ENCODE peak calls at places on chromosome 12, in eight cellular contexts. One of them, this sample, is unnamed.

GRCh38 chr12:45234134-45234865 is 18.4 kb downstream of the ANO6 start:
- DNase-seq in HFFc6: peak; percentile 93
- DNase-seq in HT-29: peak; percentile 55
- DNase-seq in CD4-positive, alpha-beta memory T cell: no peak
- DNase-seq in putamen: peak; percentile 19
- DNase-seq in D341Med: no peak
- DNase-seq in fibroblast of mammary gland: peak; percentile 98
- DNase-seq in iPS-NIHi11: peak; percentile 75
- DNase-seq in this sample: no peak

GRCh38 chr12:11228268-11228879 is 41.1 kb downstream of the PRB3 start:
- DNase-seq in HFFc6: peak; percentile 19
- DNase-seq in iPS-NIHi11: peak; percentile 79
- DNase-seq in putamen: peak; percentile 6
- DNase-seq in D341Med: peak; percentile 68
- DNase-seq in fibroblast of mammary gland: peak; percentile 31
- DNase-seq in HT-29: peak; percentile 78
- DNase-seq in CD4-positive, alpha-beta memory T cell: peak; percentile 20
- DNase-seq in this sample: no peak

GRCh38 chr12:41548926-41549325 is 360.8 kb downstream of the PDZRN4 start:
- DNase-seq in D341Med: no peak
- DNase-seq in CD4-positive, alpha-beta memory T cell: no peak
- DNase-seq in HFFc6: no peak
- DNase-seq in HT-29: no peak
- DNase-seq in fibroblast of mammary gland: no peak
- DNase-seq in iPS-NIHi11: no peak
- DNase-seq in putamen: no peak
- DNase-seq in this sample: no peak

GRCh38 chr12:11563785-11564739 is 85.4 kb upstream of the ETV6 start:
- DNase-seq in CD4-positive, alpha-beta memory T cell: no peak
- DNase-seq in putamen: no peak
- DNase-seq in iPS-NIHi11: no peak
- DNase-seq in HFFc6: no peak
- DNase-seq in fibroblast of mammary gland: no peak
- DNase-seq in HT-29: no peak
- DNase-seq in D341Med: no peak
- DNase-seq in this sample: no peak

GRCh38 chr12:65810036-65810435 is 14.2 kb upstream of the HMGA2 start:
- DNase-seq in fibroblast of mammary gland: peak; percentile 76
- DNase-seq in CD4-positive, alpha-beta memory T cell: no peak
- DNase-seq in HT-29: no peak
- DNase-seq in D341Med: no peak
- DNase-seq in iPS-NIHi11: no peak
- DNase-seq in putamen: no peak
- DNase-seq in HFFc6: peak; percentile 47
- DNase-seq in this sample: no peak

GRCh38 chr12:131448254-131448795 is 262.6 kb upstream of the SFSWAP start:
- DNase-seq in iPS-NIHi11: no peak
- DNase-seq in HFFc6: no peak
- DNase-seq in D341Med: no peak
- DNase-seq in fibroblast of mammary gland: no peak
- DNase-seq in CD4-positive, alpha-beta memory T cell: no peak
- DNase-seq in putamen: no peak
- DNase-seq in HT-29: no peak
- DNase-seq in this sample: no peak

GRCh38 chr12:45547822-45548221 is 181.7 kb upstream of the ARID2 start:
- DNase-seq in HT-29: peak; percentile 7
- DNase-seq in iPS-NIHi11: no peak
- DNase-seq in fibroblast of mammary gland: peak; percentile 16
- DNase-seq in HFFc6: peak; percentile 4
- DNase-seq in putamen: no peak
- DNase-seq in D341Med: no peak
- DNase-seq in CD4-positive, alpha-beta memory T cell: no peak
- DNase-seq in this sample: no peak

GRCh38 chr12:124802361-124802760 is 61.3 kb downstream of the SCARB1 start:
- DNase-seq in iPS-NIHi11: no peak
- DNase-seq in D341Med: no peak
- DNase-seq in HT-29: no peak
- DNase-seq in HFFc6: no peak
- DNase-seq in putamen: no peak
- DNase-seq in CD4-positive, alpha-beta memory T cell: no peak
- DNase-seq in fibroblast of mammary gland: no peak
- DNase-seq in this sample: no peak

GRCh38 chr12:102063066-102063465 is 1.3 kb upstream of the WASHC3 start:
- DNase-seq in D341Med: no peak
- DNase-seq in fibroblast of mammary gland: peak; percentile 19
- DNase-seq in putamen: no peak
- DNase-seq in CD4-positive, alpha-beta memory T cell: no peak
- DNase-seq in HFFc6: no peak
- DNase-seq in iPS-NIHi11: no peak
- DNase-seq in HT-29: peak; percentile 62
- DNase-seq in this sample: no peak

GRCh38 chr12:21573733-21574358 is 30.8 kb downstream of the GYS2 start:
- DNase-seq in fibroblast of mammary gland: no peak
- DNase-seq in HT-29: no peak
- DNase-seq in iPS-NIHi11: no peak
- DNase-seq in putamen: no peak
- DNase-seq in HFFc6: no peak
- DNase-seq in D341Med: no peak
- DNase-seq in CD4-positive, alpha-beta memory T cell: no peak
- DNase-seq in this sample: no peak

GRCh38 chr12:18139989-18140596 is 50.1 kb upstream of the RERGL start:
- DNase-seq in putamen: peak; percentile 8
- DNase-seq in HFFc6: peak; percentile 10
- DNase-seq in iPS-NIHi11: peak; percentile 12
- DNase-seq in fibroblast of mammary gland: peak; percentile 48
- DNase-seq in HT-29: peak; percentile 40
- DNase-seq in CD4-positive, alpha-beta memory T cell: no peak
- DNase-seq in D341Med: no peak
- DNase-seq in this sample: no peak

GRCh38 chr12:89160716-89161123 is 191.6 kb downstream of the DUSP6 start:
- DNase-seq in putamen: no peak
- DNase-seq in CD4-positive, alpha-beta memory T cell: no peak
- DNase-seq in D341Med: no peak
- DNase-seq in fibroblast of mammary gland: peak; percentile 93
- DNase-seq in HT-29: no peak
- DNase-seq in HFFc6: peak; percentile 88
- DNase-seq in iPS-NIHi11: no peak
- DNase-seq in this sample: peak; percentile 88

GRCh38 chr12:119480551-119480950 is 113.0 kb upstream of the TMEM233 start:
- DNase-seq in HT-29: no peak
- DNase-seq in D341Med: no peak
- DNase-seq in HFFc6: no peak
- DNase-seq in putamen: no peak
- DNase-seq in CD4-positive, alpha-beta memory T cell: no peak
- DNase-seq in iPS-NIHi11: no peak
- DNase-seq in fibroblast of mammary gland: no peak
- DNase-seq in this sample: no peak

GRCh38 chr12:57845478-57846284 is 848 bp downstream of the CTDSP2 start:
- DNase-seq in CD4-positive, alpha-beta memory T cell: peak; percentile 53
- DNase-seq in iPS-NIHi11: peak; percentile 57
- DNase-seq in fibroblast of mammary gland: no peak
- DNase-seq in HFFc6: peak; percentile 55
- DNase-seq in D341Med: peak; percentile 84
- DNase-seq in HT-29: peak; percentile 66
- DNase-seq in putamen: peak; percentile 91
- DNase-seq in this sample: no peak

This sample was measured in SIG-M5.